ENCODE peak calls at places on chromosomes 1 and 21, in six cellular contexts. One of them, this sample, is unnamed.

GRCh38 chr1:10765734-10766478 is 30.5 kb downstream of the CASZ1 start:
- DNase-seq in amniotic stem cell: no peak
- DNase-seq in activated T-helper 1 cell treated with anti-CD3 and anti-CD28 coated beads, Interleukin-2, amount 50 U/mL, for 16 hours: no peak
- DNase-seq in activated naive CD8-positive, alpha-beta T cell treated with anti-CD3 and anti-CD28 coated beads, Interleukin-2, amount 10 ng/mL, durations not matched to agents 7 days and 5 days: no peak
- DNase-seq in LoVo: no peak
- DNase-seq in WERI-Rb-1: no peak
- DNase-seq in this sample: peak; percentile 87

GRCh38 chr1:182237329-182237728 is 154.3 kb downstream of the GLUL start:
- DNase-seq in amniotic stem cell: no peak
- DNase-seq in WERI-Rb-1: no peak
- DNase-seq in activated naive CD8-positive, alpha-beta T cell treated with anti-CD3 and anti-CD28 coated beads, Interleukin-2, amount 10 ng/mL, durations not matched to agents 7 days and 5 days: no peak
- DNase-seq in LoVo: no peak
- DNase-seq in activated T-helper 1 cell treated with anti-CD3 and anti-CD28 coated beads, Interleukin-2, amount 50 U/mL, for 16 hours: no peak
- DNase-seq in this sample: no peak

GRCh38 chr1:72635719-72636118 is 353.4 kb upstream of the NEGR1 start:
- DNase-seq in activated T-helper 1 cell treated with anti-CD3 and anti-CD28 coated beads, Interleukin-2, amount 50 U/mL, for 16 hours: no peak
- DNase-seq in amniotic stem cell: no peak
- DNase-seq in activated naive CD8-positive, alpha-beta T cell treated with anti-CD3 and anti-CD28 coated beads, Interleukin-2, amount 10 ng/mL, durations not matched to agents 7 days and 5 days: no peak
- DNase-seq in LoVo: no peak
- DNase-seq in WERI-Rb-1: no peak
- DNase-seq in this sample: no peak

GRCh38 chr1:201527879-201528278 is 11.0 kb upstream of the NAV1 start:
- DNase-seq in amniotic stem cell: no peak
- DNase-seq in WERI-Rb-1: no peak
- DNase-seq in activated T-helper 1 cell treated with anti-CD3 and anti-CD28 coated beads, Interleukin-2, amount 50 U/mL, for 16 hours: no peak
- DNase-seq in activated naive CD8-positive, alpha-beta T cell treated with anti-CD3 and anti-CD28 coated beads, Interleukin-2, amount 10 ng/mL, durations not matched to agents 7 days and 5 days: no peak
- DNase-seq in LoVo: no peak
- DNase-seq in this sample: no peak

GRCh38 chr1:62774971-62775578 is 8.9 kb upstream of the ATG4C start:
- DNase-seq in amniotic stem cell: no peak
- DNase-seq in LoVo: no peak
- DNase-seq in WERI-Rb-1: no peak
- DNase-seq in activated naive CD8-positive, alpha-beta T cell treated with anti-CD3 and anti-CD28 coated beads, Interleukin-2, amount 10 ng/mL, durations not matched to agents 7 days and 5 days: no peak
- DNase-seq in activated T-helper 1 cell treated with anti-CD3 and anti-CD28 coated beads, Interleukin-2, amount 50 U/mL, for 16 hours: no peak
- DNase-seq in this sample: no peak

GRCh38 chr1:203931953-203932352 is 70.6 kb downstream of the SNRPE start:
- DNase-seq in LoVo: no peak
- DNase-seq in amniotic stem cell: no peak
- DNase-seq in activated naive CD8-positive, alpha-beta T cell treated with anti-CD3 and anti-CD28 coated beads, Interleukin-2, amount 10 ng/mL, durations not matched to agents 7 days and 5 days: no peak
- DNase-seq in WERI-Rb-1: no peak
- DNase-seq in activated T-helper 1 cell treated with anti-CD3 and anti-CD28 coated beads, Interleukin-2, amount 50 U/mL, for 16 hours: no peak
- DNase-seq in this sample: no peak

GRCh38 chr1:77370588-77371306 is 88.9 kb downstream of the AK5 start:
- DNase-seq in LoVo: peak; percentile 30
- DNase-seq in activated naive CD8-positive, alpha-beta T cell treated with anti-CD3 and anti-CD28 coated beads, Interleukin-2, amount 10 ng/mL, durations not matched to agents 7 days and 5 days: no peak
- DNase-seq in activated T-helper 1 cell treated with anti-CD3 and anti-CD28 coated beads, Interleukin-2, amount 50 U/mL, for 16 hours: no peak
- DNase-seq in WERI-Rb-1: no peak
- DNase-seq in amniotic stem cell: peak; percentile 58
- DNase-seq in this sample: no peak

GRCh38 chr1:7948950-7949349 is 8.3 kb upstream of the TNFRSF9 start:
- DNase-seq in activated naive CD8-positive, alpha-beta T cell treated with anti-CD3 and anti-CD28 coated beads, Interleukin-2, amount 10 ng/mL, durations not matched to agents 7 days and 5 days: no peak
- DNase-seq in WERI-Rb-1: no peak
- DNase-seq in LoVo: peak; percentile 22
- DNase-seq in activated T-helper 1 cell treated with anti-CD3 and anti-CD28 coated beads, Interleukin-2, amount 50 U/mL, for 16 hours: peak; percentile 7
- DNase-seq in amniotic stem cell: no peak
- DNase-seq in this sample: no peak

GRCh38 chr21:29232601-29233541 is 65.9 kb upstream of the BACH1 start:
- DNase-seq in activated T-helper 1 cell treated with anti-CD3 and anti-CD28 coated beads, Interleukin-2, amount 50 U/mL, for 16 hours: no peak
- DNase-seq in amniotic stem cell: no peak
- DNase-seq in activated naive CD8-positive, alpha-beta T cell treated with anti-CD3 and anti-CD28 coated beads, Interleukin-2, amount 10 ng/mL, durations not matched to agents 7 days and 5 days: no peak
- DNase-seq in WERI-Rb-1: peak; percentile 70
- DNase-seq in LoVo: peak; percentile 39
- DNase-seq in this sample: no peak

GRCh38 chr1:63601463-63601862 is 8.3 kb downstream of the PGM1 start:
- DNase-seq in LoVo: no peak
- DNase-seq in amniotic stem cell: no peak
- DNase-seq in activated naive CD8-positive, alpha-beta T cell treated with anti-CD3 and anti-CD28 coated beads, Interleukin-2, amount 10 ng/mL, durations not matched to agents 7 days and 5 days: no peak
- DNase-seq in activated T-helper 1 cell treated with anti-CD3 and anti-CD28 coated beads, Interleukin-2, amount 50 U/mL, for 16 hours: no peak
- DNase-seq in WERI-Rb-1: no peak
- DNase-seq in this sample: no peak

GRCh38 chr1:180365039-180365438 is 135.0 kb downstream of the LHX4 start:
- DNase-seq in LoVo: no peak
- DNase-seq in WERI-Rb-1: peak; percentile 36
- DNase-seq in amniotic stem cell: no peak
- DNase-seq in activated naive CD8-positive, alpha-beta T cell treated with anti-CD3 and anti-CD28 coated beads, Interleukin-2, amount 10 ng/mL, durations not matched to agents 7 days and 5 days: no peak
- DNase-seq in activated T-helper 1 cell treated with anti-CD3 and anti-CD28 coated beads, Interleukin-2, amount 50 U/mL, for 16 hours: no peak
- DNase-seq in this sample: no peak

GRCh38 chr1:178273707-178274410 is 180.0 kb downstream of the RASAL2 start:
- DNase-seq in amniotic stem cell: no peak
- DNase-seq in activated T-helper 1 cell treated with anti-CD3 and anti-CD28 coated beads, Interleukin-2, amount 50 U/mL, for 16 hours: no peak
- DNase-seq in activated naive CD8-positive, alpha-beta T cell treated with anti-CD3 and anti-CD28 coated beads, Interleukin-2, amount 10 ng/mL, durations not matched to agents 7 days and 5 days: no peak
- DNase-seq in LoVo: no peak
- DNase-seq in WERI-Rb-1: no peak
- DNase-seq in this sample: no peak

GRCh38 chr21:43311303-43311817 is 115.6 kb downstream of the SIK1 start:
- DNase-seq in amniotic stem cell: no peak
- DNase-seq in WERI-Rb-1: peak; percentile 39
- DNase-seq in activated naive CD8-positive, alpha-beta T cell treated with anti-CD3 and anti-CD28 coated beads, Interleukin-2, amount 10 ng/mL, durations not matched to agents 7 days and 5 days: no peak
- DNase-seq in activated T-helper 1 cell treated with anti-CD3 and anti-CD28 coated beads, Interleukin-2, amount 50 U/mL, for 16 hours: no peak
- DNase-seq in LoVo: peak; percentile 18
- DNase-seq in this sample: peak; percentile 89

GRCh38 chr1:183653876-183654451 is 848 bp upstream of the APOBEC4 start:
- DNase-seq in activated T-helper 1 cell treated with anti-CD3 and anti-CD28 coated beads, Interleukin-2, amount 50 U/mL, for 16 hours: no peak
- DNase-seq in activated naive CD8-positive, alpha-beta T cell treated with anti-CD3 and anti-CD28 coated beads, Interleukin-2, amount 10 ng/mL, durations not matched to agents 7 days and 5 days: no peak
- DNase-seq in LoVo: no peak
- DNase-seq in WERI-Rb-1: no peak
- DNase-seq in amniotic stem cell: no peak
- DNase-seq in this sample: no peak

GRCh38 chr1:154342132-154342531 is 16.8 kb downstream of the ATP8B2 start:
- DNase-seq in LoVo: no peak
- DNase-seq in WERI-Rb-1: no peak
- DNase-seq in amniotic stem cell: no peak
- DNase-seq in activated T-helper 1 cell treated with anti-CD3 and anti-CD28 coated beads, Interleukin-2, amount 50 U/mL, for 16 hours: no peak
- DNase-seq in activated naive CD8-positive, alpha-beta T cell treated with anti-CD3 and anti-CD28 coated beads, Interleukin-2, amount 10 ng/mL, durations not matched to agents 7 days and 5 days: no peak
- DNase-seq in this sample: no peak

GRCh38 chr1:9165396-9165795 is 36.5 kb upstream of the GPR157 start:
- DNase-seq in activated T-helper 1 cell treated with anti-CD3 and anti-CD28 coated beads, Interleukin-2, amount 50 U/mL, for 16 hours: no peak
- DNase-seq in amniotic stem cell: no peak
- DNase-seq in LoVo: no peak
- DNase-seq in WERI-Rb-1: no peak
- DNase-seq in activated naive CD8-positive, alpha-beta T cell treated with anti-CD3 and anti-CD28 coated beads, Interleukin-2, amount 10 ng/mL, durations not matched to agents 7 days and 5 days: no peak
- DNase-seq in this sample: no peak

GRCh38 chr1:207698822-207699483 is 52.9 kb upstream of the CD46 start:
- DNase-seq in activated naive CD8-positive, alpha-beta T cell treated with anti-CD3 and anti-CD28 coated beads, Interleukin-2, amount 10 ng/mL, durations not matched to agents 7 days and 5 days: peak; percentile 43
- DNase-seq in WERI-Rb-1: peak; percentile 88
- DNase-seq in LoVo: peak; percentile 45
- DNase-seq in amniotic stem cell: peak; percentile 45
- DNase-seq in activated T-helper 1 cell treated with anti-CD3 and anti-CD28 coated beads, Interleukin-2, amount 50 U/mL, for 16 hours: no peak
- DNase-seq in this sample: peak; percentile 21

GRCh38 chr1:206979379-206980043 is 9.3 kb upstream of the FCAMR start:
- DNase-seq in LoVo: no peak
- DNase-seq in WERI-Rb-1: peak; percentile 37
- DNase-seq in activated T-helper 1 cell treated with anti-CD3 and anti-CD28 coated beads, Interleukin-2, amount 50 U/mL, for 16 hours: no peak
- DNase-seq in amniotic stem cell: peak; percentile 21
- DNase-seq in activated naive CD8-positive, alpha-beta T cell treated with anti-CD3 and anti-CD28 coated beads, Interleukin-2, amount 10 ng/mL, durations not matched to agents 7 days and 5 days: no peak
- DNase-seq in this sample: no peak

GRCh38 chr1:101520302-101520701 is 283.5 kb downstream of the S1PR1 start:
- DNase-seq in activated T-helper 1 cell treated with anti-CD3 and anti-CD28 coated beads, Interleukin-2, amount 50 U/mL, for 16 hours: no peak
- DNase-seq in amniotic stem cell: peak; percentile 24
- DNase-seq in WERI-Rb-1: peak; percentile 15
- DNase-seq in activated naive CD8-positive, alpha-beta T cell treated with anti-CD3 and anti-CD28 coated beads, Interleukin-2, amount 10 ng/mL, durations not matched to agents 7 days and 5 days: no peak
- DNase-seq in LoVo: peak; percentile 52
- DNase-seq in this sample: peak; percentile 66

GRCh38 chr1:221839794-221840395 is 98.0 kb upstream of the DUSP10 start:
- DNase-seq in WERI-Rb-1: no peak
- DNase-seq in LoVo: peak; percentile 82
- DNase-seq in amniotic stem cell: peak; percentile 31
- DNase-seq in activated naive CD8-positive, alpha-beta T cell treated with anti-CD3 and anti-CD28 coated beads, Interleukin-2, amount 10 ng/mL, durations not matched to agents 7 days and 5 days: no peak
- DNase-seq in activated T-helper 1 cell treated with anti-CD3 and anti-CD28 coated beads, Interleukin-2, amount 50 U/mL, for 16 hours: peak; percentile 62
- DNase-seq in this sample: no peak

GRCh38 chr1:204130178-204130577 is 21.7 kb downstream of the ETNK2 start:
- DNase-seq in LoVo: no peak
- DNase-seq in activated T-helper 1 cell treated with anti-CD3 and anti-CD28 coated beads, Interleukin-2, amount 50 U/mL, for 16 hours: no peak
- DNase-seq in activated naive CD8-positive, alpha-beta T cell treated with anti-CD3 and anti-CD28 coated beads, Interleukin-2, amount 10 ng/mL, durations not matched to agents 7 days and 5 days: no peak
- DNase-seq in WERI-Rb-1: no peak
- DNase-seq in amniotic stem cell: no peak
- DNase-seq in this sample: peak; percentile 85

GRCh38 chr1:156104065-156104810 is 10.3 kb upstream of the LMNA start:
- DNase-seq in WERI-Rb-1: no peak
- DNase-seq in activated T-helper 1 cell treated with anti-CD3 and anti-CD28 coated beads, Interleukin-2, amount 50 U/mL, for 16 hours: peak; percentile 50
- DNase-seq in activated naive CD8-positive, alpha-beta T cell treated with anti-CD3 and anti-CD28 coated beads, Interleukin-2, amount 10 ng/mL, durations not matched to agents 7 days and 5 days: no peak
- DNase-seq in amniotic stem cell: peak; percentile 82
- DNase-seq in LoVo: peak; percentile 20
- DNase-seq in this sample: no peak

GRCh38 chr21:26405735-26406361 is 167.2 kb downstream of the CYYR1 start:
- DNase-seq in activated T-helper 1 cell treated with anti-CD3 and anti-CD28 coated beads, Interleukin-2, amount 50 U/mL, for 16 hours: no peak
- DNase-seq in amniotic stem cell: peak; percentile 51
- DNase-seq in WERI-Rb-1: no peak
- DNase-seq in activated naive CD8-positive, alpha-beta T cell treated with anti-CD3 and anti-CD28 coated beads, Interleukin-2, amount 10 ng/mL, durations not matched to agents 7 days and 5 days: no peak
- DNase-seq in LoVo: peak; percentile 37
- DNase-seq in this sample: peak; percentile 0

GRCh38 chr1:237864338-237865244 is 26.1 kb downstream of the ZP4 start:
- DNase-seq in LoVo: no peak
- DNase-seq in amniotic stem cell: no peak
- DNase-seq in WERI-Rb-1: peak; percentile 82
- DNase-seq in activated T-helper 1 cell treated with anti-CD3 and anti-CD28 coated beads, Interleukin-2, amount 50 U/mL, for 16 hours: no peak
- DNase-seq in activated naive CD8-positive, alpha-beta T cell treated with anti-CD3 and anti-CD28 coated beads, Interleukin-2, amount 10 ng/mL, durations not matched to agents 7 days and 5 days: peak; percentile 35
- DNase-seq in this sample: peak; percentile 28

GRCh38 chr1:221637641-221638041 is 104.2 kb downstream of the DUSP10 start:
- DNase-seq in activated naive CD8-positive, alpha-beta T cell treated with anti-CD3 and anti-CD28 coated beads, Interleukin-2, amount 10 ng/mL, durations not matched to agents 7 days and 5 days: no peak
- DNase-seq in LoVo: no peak
- DNase-seq in amniotic stem cell: no peak
- DNase-seq in activated T-helper 1 cell treated with anti-CD3 and anti-CD28 coated beads, Interleukin-2, amount 50 U/mL, for 16 hours: no peak
- DNase-seq in WERI-Rb-1: no peak
- DNase-seq in this sample: no peak

GRCh38 chr1:217342105-217342504 is 288.8 kb downstream of the GPATCH2 start:
- DNase-seq in LoVo: no peak
- DNase-seq in activated T-helper 1 cell treated with anti-CD3 and anti-CD28 coated beads, Interleukin-2, amount 50 U/mL, for 16 hours: no peak
- DNase-seq in WERI-Rb-1: no peak
- DNase-seq in amniotic stem cell: no peak
- DNase-seq in activated naive CD8-positive, alpha-beta T cell treated with anti-CD3 and anti-CD28 coated beads, Interleukin-2, amount 10 ng/mL, durations not matched to agents 7 days and 5 days: no peak
- DNase-seq in this sample: no peak

GRCh38 chr21:36689324-36689723 is 9.6 kb upstream of the SIM2 start:
- DNase-seq in LoVo: no peak
- DNase-seq in amniotic stem cell: no peak
- DNase-seq in activated naive CD8-positive, alpha-beta T cell treated with anti-CD3 and anti-CD28 coated beads, Interleukin-2, amount 10 ng/mL, durations not matched to agents 7 days and 5 days: no peak
- DNase-seq in WERI-Rb-1: no peak
- DNase-seq in activated T-helper 1 cell treated with anti-CD3 and anti-CD28 coated beads, Interleukin-2, amount 50 U/mL, for 16 hours: no peak
- DNase-seq in this sample: no peak

GRCh38 chr1:11847667-11848445 is at the start of gene NPPA:
- DNase-seq in WERI-Rb-1: no peak
- DNase-seq in amniotic stem cell: no peak
- DNase-seq in activated T-helper 1 cell treated with anti-CD3 and anti-CD28 coated beads, Interleukin-2, amount 50 U/mL, for 16 hours: no peak
- DNase-seq in LoVo: no peak
- DNase-seq in activated naive CD8-positive, alpha-beta T cell treated with anti-CD3 and anti-CD28 coated beads, Interleukin-2, amount 10 ng/mL, durations not matched to agents 7 days and 5 days: no peak
- DNase-seq in this sample: peak; percentile 96

GRCh38 chr21:39593522-39593921 is 19.2 kb upstream of the B3GALT5 start:
- DNase-seq in activated naive CD8-positive, alpha-beta T cell treated with anti-CD3 and anti-CD28 coated beads, Interleukin-2, amount 10 ng/mL, durations not matched to agents 7 days and 5 days: no peak
- DNase-seq in WERI-Rb-1: no peak
- DNase-seq in activated T-helper 1 cell treated with anti-CD3 and anti-CD28 coated beads, Interleukin-2, amount 50 U/mL, for 16 hours: no peak
- DNase-seq in LoVo: no peak
- DNase-seq in amniotic stem cell: no peak
- DNase-seq in this sample: no peak

GRCh38 chr1:94805912-94806311 is 14.2 kb upstream of the SLC44A3 start:
- DNase-seq in WERI-Rb-1: peak; percentile 42
- DNase-seq in activated naive CD8-positive, alpha-beta T cell treated with anti-CD3 and anti-CD28 coated beads, Interleukin-2, amount 10 ng/mL, durations not matched to agents 7 days and 5 days: peak; percentile 47
- DNase-seq in amniotic stem cell: peak; percentile 17
- DNase-seq in LoVo: peak; percentile 62
- DNase-seq in activated T-helper 1 cell treated with anti-CD3 and anti-CD28 coated beads, Interleukin-2, amount 50 U/mL, for 16 hours: peak; percentile 16
- DNase-seq in this sample: peak; percentile 20

This sample was measured in NCI-H1105.